ENCODE peak calls at places on chromosomes 2 and 18, in five cellular contexts. A is IMR-90, S is K562, L is HepG2, Y is A549. Q is an unnamed sample.

GRCh38 chr2:65710779-65711295 is 278.4 kb upstream of the SPRED2 start:
- DNase-seq in A (peak), Y (peak), S (no peak), L (peak), Q (no peak)

GRCh38 chr2:24080721-24081120 is 3.9 kb downstream of the TP53I3 start:
- DNase-seq in S (no peak), A (peak), Y (no peak), L (no peak), Q (no peak)

GRCh38 chr2:201931955-201932354 is 101.7 kb upstream of the FZD7 start:
- DNase-seq in L (no peak), A (peak), Y (no peak), S (no peak), Q (no peak)

GRCh38 chr2:219644801-219645480 is 17.5 kb downstream of the SLC4A3 start:
- DNase-seq in A (no peak), L (no peak), Y (no peak), S (no peak), Q (peak)

GRCh38 chr2:201220102-201220570 is 37.2 kb downstream of the CASP10 start:
- DNase-seq in A (no peak), Y (no peak), S (peak), L (no peak), Q (no peak)

GRCh38 chr2:50948691-50949090 is 83.2 kb downstream of the NRXN1 start:
- DNase-seq in Y (no peak), A (no peak), L (no peak), S (no peak), Q (no peak)

GRCh38 chr2:99187011-99187410 is 6.0 kb downstream of the MRPL30 start:
- DNase-seq in A (no peak), L (no peak), Y (no peak), S (no peak), Q (no peak)

GRCh38 chr2:152047826-152048476 is 50.9 kb downstream of the CACNB4 start:
- DNase-seq in L (peak), S (peak), Y (no peak), A (no peak), Q (no peak)

GRCh38 chr2:169091761-169092523 is 22.6 kb downstream of the DHRS9 start:
- DNase-seq in L (no peak), S (no peak), Y (peak), A (peak), Q (no peak)

GRCh38 chr2:38129987-38130386 is 54.0 kb upstream of the CYP1B1 start:
- DNase-seq in S (no peak), A (peak), Y (no peak), L (no peak), Q (no peak)

GRCh38 chr2:165536861-165537499 is 67.5 kb downstream of the CSRNP3 start:
- DNase-seq in S (no peak), A (no peak), Y (no peak), L (no peak), Q (no peak)

GRCh38 chr2:180705122-180705521 is 275.3 kb upstream of the UBE2E3 start:
- DNase-seq in L (no peak), A (peak), S (no peak), Y (no peak), Q (no peak)

GRCh38 chr2:151943461-151943860 is 115.2 kb upstream of the ARL5A start:
- DNase-seq in S (no peak), Y (no peak), A (no peak), L (no peak), Q (no peak)

GRCh38 chr2:135456431-135456830 is 74.6 kb downstream of the ZRANB3 start:
- DNase-seq in L (no peak), S (no peak), Y (no peak), A (no peak), Q (no peak)

GRCh38 chr2:16374671-16375070 is 291.0 kb downstream of the CYRIA start:
- DNase-seq in A (no peak), S (no peak), Y (no peak), L (no peak), Q (no peak)

GRCh38 chr18:23412351-23412964 is 40.6 kb upstream of the RIOK3 start:
- DNase-seq in Y (no peak), A (no peak), S (no peak), L (no peak), Q (no peak)

GRCh38 chr2:206728277-206729199 is 10.3 kb upstream of the DYTN start:
- DNase-seq in L (peak), A (peak), S (no peak), Y (peak), Q (no peak)

GRCh38 chr2:43853141-43854081 is 14.6 kb downstream of the ABCG8 start:
- DNase-seq in Y (no peak), L (no peak), A (no peak), S (peak), Q (peak)

GRCh38 chr18:67864677-67865340 is 348.3 kb upstream of the DSEL start:
- DNase-seq in A (peak), S (no peak), Y (no peak), L (no peak), Q (no peak)

DNA sequence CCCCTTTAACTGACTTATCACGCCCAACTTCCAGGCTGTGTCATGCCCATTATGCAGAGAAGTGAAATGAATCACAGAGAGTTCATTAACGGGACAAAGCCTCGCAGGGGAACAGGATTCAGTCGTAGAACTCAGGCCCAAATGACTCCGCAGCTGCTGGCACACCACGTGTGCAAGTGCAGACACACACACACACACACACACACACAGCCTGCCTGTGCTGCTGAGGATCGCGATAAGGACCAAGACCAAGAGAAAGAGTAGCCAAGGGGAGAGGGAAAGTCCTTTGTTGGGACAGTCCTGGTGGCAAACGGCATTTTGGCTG is 90.0 kb upstream of the TAF1B start:
- DNase-seq in Y (peak), L (no peak), S (peak), A (peak), Q (no peak)
- TF ChIP-seq MAFK in Y (peak), L (no peak), S (no peak), A (no peak), Q (no peak)

DNA sequence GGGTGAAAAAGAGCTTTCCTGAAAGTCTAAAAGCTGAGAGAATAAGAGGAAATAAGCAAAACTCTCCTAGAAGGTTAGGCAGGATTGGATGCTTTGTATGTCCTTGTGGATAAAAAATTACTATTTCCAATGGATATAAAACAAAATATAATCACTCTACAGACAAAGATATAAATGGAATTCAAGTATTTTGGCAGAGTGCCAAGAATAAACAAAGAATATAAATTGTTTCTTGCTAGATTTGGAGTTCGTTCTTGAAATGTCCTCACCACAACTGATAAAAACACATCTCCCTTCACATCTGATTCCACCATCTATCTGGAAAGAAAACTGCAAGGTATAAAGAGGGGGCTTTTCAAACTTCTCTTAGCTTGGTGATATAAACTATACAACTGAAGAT is 13.3 kb downstream of the SULT1C3 start:
- DNase-seq in L (no peak), S (no peak), Y (no peak), A (no peak), Q (no peak)
- TF ChIP-seq MAFK in L (no peak), S (no peak), Y (no peak), A (no peak), Q (no peak)

GRCh38 chr18:79681484-79682387 is 2.1 kb downstream of the CTDP1 start:
- DNase-seq in A (no peak), S (no peak), Y (no peak), L (no peak), Q (no peak)
- TF ChIP-seq MAFK in A (no peak), S (no peak), Y (no peak), L (no peak), Q (no peak)

DNA sequence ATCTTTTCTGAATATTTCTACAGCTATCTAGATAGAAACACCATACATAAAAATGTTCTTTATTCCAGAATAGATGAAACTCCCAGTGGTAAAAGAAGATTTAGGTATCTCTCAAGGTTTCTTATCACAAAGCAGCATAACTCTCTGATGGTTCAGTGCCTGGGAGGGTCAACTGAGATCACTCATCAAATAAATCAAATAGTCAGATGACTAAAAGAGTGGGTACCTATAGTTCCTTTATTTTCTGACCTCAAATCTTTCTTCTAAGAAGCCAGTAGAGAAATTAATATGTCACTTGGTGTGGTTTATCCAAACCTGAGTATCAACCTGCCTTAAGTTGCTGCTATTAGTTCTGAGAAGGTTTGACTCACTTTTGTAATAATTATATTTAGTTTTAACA is 120.9 kb downstream of the TMEFF2 start:
- DNase-seq in S (no peak), Y (no peak), A (no peak), L (no peak), Q (no peak)
- TF ChIP-seq MAFK in S (no peak), Y (no peak), A (no peak), L (no peak), Q (no peak)

Q was measured in H1.